ENCODE peak calls at places on chromosomes 7 and 10, in ten cellular contexts. One of them, this sample, is unnamed.

GRCh38 chr10:30491204-30491603 is 57.2 kb downstream of the MAP3K8 start:
- DNase-seq in left lung: no peak
- DNase-seq in AG04450: no peak
- DNase-seq in psoas muscle: no peak
- DNase-seq in BJ: no peak
- DNase-seq in colonic mucosa: no peak
- DNase-seq in H1: no peak
- DNase-seq in stomach: no peak
- DNase-seq in HepG2: no peak
- DNase-seq in body of pancreas: no peak
- DNase-seq in this sample: no peak

GRCh38 chr7:139777304-139777890 is 401 bp downstream of the HIPK2 start:
- DNase-seq in BJ: no peak
- DNase-seq in HepG2: no peak
- DNase-seq in colonic mucosa: peak; percentile 42
- DNase-seq in psoas muscle: peak; percentile 51
- DNase-seq in body of pancreas: peak; percentile 50
- DNase-seq in left lung: peak; percentile 88
- DNase-seq in stomach: peak; percentile 53
- DNase-seq in AG04450: no peak
- DNase-seq in H1: no peak
- DNase-seq in this sample: no peak

GRCh38 chr7:36291387-36292316 is 98.0 kb upstream of the ANLN start:
- DNase-seq in stomach: peak; percentile 91
- DNase-seq in H1: peak; percentile 89
- DNase-seq in BJ: no peak
- DNase-seq in left lung: peak; percentile 93
- DNase-seq in colonic mucosa: peak; percentile 91
- DNase-seq in AG04450: peak; percentile 70
- DNase-seq in psoas muscle: peak; percentile 87
- DNase-seq in body of pancreas: peak; percentile 91
- DNase-seq in HepG2: peak; percentile 81
- DNase-seq in this sample: peak; percentile 89

GRCh38 chr10:95266674-95267095 is 24.1 kb downstream of the PDLIM1 start:
- DNase-seq in psoas muscle: no peak
- DNase-seq in stomach: no peak
- DNase-seq in body of pancreas: no peak
- DNase-seq in BJ: peak; percentile 91
- DNase-seq in HepG2: peak; percentile 76
- DNase-seq in H1: no peak
- DNase-seq in AG04450: no peak
- DNase-seq in colonic mucosa: peak; percentile 42
- DNase-seq in left lung: no peak
- DNase-seq in this sample: peak; percentile 52

GRCh38 chr10:23158370-23158769 is 33.7 kb upstream of the PTF1A start:
- DNase-seq in AG04450: peak; percentile 30
- DNase-seq in H1: peak; percentile 58
- DNase-seq in body of pancreas: peak; percentile 73
- DNase-seq in stomach: peak; percentile 49
- DNase-seq in BJ: no peak
- DNase-seq in colonic mucosa: peak; percentile 36
- DNase-seq in psoas muscle: no peak
- DNase-seq in left lung: no peak
- DNase-seq in HepG2: peak; percentile 55
- DNase-seq in this sample: no peak

GRCh38 chr10:74039561-74040145 is 41.7 kb downstream of the VCL start:
- DNase-seq in body of pancreas: no peak
- DNase-seq in psoas muscle: peak; percentile 34
- DNase-seq in AG04450: no peak
- DNase-seq in BJ: no peak
- DNase-seq in H1: no peak
- DNase-seq in HepG2: no peak
- DNase-seq in stomach: no peak
- DNase-seq in colonic mucosa: no peak
- DNase-seq in left lung: no peak
- DNase-seq in this sample: no peak

GRCh38 chr7:143181349-143181748 is 1.9 kb upstream of the TAS2R39 start:
- DNase-seq in BJ: no peak
- DNase-seq in colonic mucosa: no peak
- DNase-seq in body of pancreas: no peak
- DNase-seq in HepG2: no peak
- DNase-seq in psoas muscle: no peak
- DNase-seq in left lung: no peak
- DNase-seq in H1: no peak
- DNase-seq in stomach: no peak
- DNase-seq in AG04450: no peak
- DNase-seq in this sample: no peak

GRCh38 chr10:21030096-21030495 is 133.0 kb upstream of the NEBL start:
- DNase-seq in H1: no peak
- DNase-seq in left lung: no peak
- DNase-seq in BJ: no peak
- DNase-seq in psoas muscle: no peak
- DNase-seq in body of pancreas: no peak
- DNase-seq in HepG2: no peak
- DNase-seq in stomach: no peak
- DNase-seq in colonic mucosa: no peak
- DNase-seq in AG04450: no peak
- DNase-seq in this sample: no peak

DNA sequence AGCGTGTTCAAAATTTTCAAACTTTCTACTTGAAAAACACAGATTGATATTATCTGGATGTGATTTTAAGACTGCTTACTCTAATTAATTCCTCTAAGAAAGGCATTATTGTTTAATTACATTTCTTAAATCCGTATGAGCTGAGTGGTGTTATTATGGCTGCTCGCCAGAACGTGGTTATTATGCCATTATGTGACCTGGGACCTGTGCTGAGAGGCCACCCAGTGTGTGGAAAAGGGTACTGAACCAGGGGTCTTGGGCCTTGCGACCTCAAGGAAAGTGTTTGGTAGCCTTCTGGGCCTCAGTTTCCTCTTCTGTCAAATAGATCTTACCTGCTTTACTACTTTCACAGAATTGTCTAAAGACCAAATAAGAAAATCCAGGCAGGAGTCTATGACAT is 15.4 kb downstream of the LGI1 start:
- DNase-seq in stomach: no peak
- DNase-seq in psoas muscle: no peak
- DNase-seq in AG04450: no peak
- DNase-seq in left lung: no peak
- DNase-seq in colonic mucosa: no peak
- DNase-seq in H1: no peak
- DNase-seq in BJ: no peak
- DNase-seq in body of pancreas: no peak
- DNase-seq in HepG2: no peak
- DNase-seq in this sample: no peak
- H3K27me3 ChIP-seq in stomach: no peaks in the 10 kb centered on the region
- H3K27me3 ChIP-seq in psoas muscle: peaks cover 2% of the 10 kb centered on the region
- H3K27me3 ChIP-seq in AG04450: peaks cover 8% of the 10 kb centered on the region
- H3K27me3 ChIP-seq in left lung: no peaks in the 10 kb centered on the region
- H3K27me3 ChIP-seq in colonic mucosa: no peaks in the 10 kb centered on the region
- H3K27me3 ChIP-seq in H1: no peaks in the 10 kb centered on the region
- H3K27me3 ChIP-seq in BJ: peaks cover 7% of the 10 kb centered on the region
- H3K27me3 ChIP-seq in body of pancreas: no peaks in the 10 kb centered on the region
- H3K27me3 ChIP-seq in HepG2: no peaks in the 10 kb centered on the region
- H3K27me3 ChIP-seq in this sample: no peaks in the 10 kb centered on the region

GRCh38 chr10:62171791-62172190 is 96.9 kb downstream of the RTKN2 start:
- DNase-seq in left lung: no peak
- DNase-seq in AG04450: no peak
- DNase-seq in body of pancreas: no peak
- DNase-seq in stomach: no peak
- DNase-seq in BJ: no peak
- DNase-seq in H1: no peak
- DNase-seq in HepG2: no peak
- DNase-seq in colonic mucosa: no peak
- DNase-seq in psoas muscle: no peak
- DNase-seq in this sample: no peak
- H3K4me3 ChIP-seq in left lung: no peak overlapping the region
- H3K4me3 ChIP-seq in AG04450: no peak overlapping the region
- H3K4me3 ChIP-seq in body of pancreas: no peak overlapping the region
- H3K4me3 ChIP-seq in stomach: no peak overlapping the region
- H3K4me3 ChIP-seq in BJ: no peak overlapping the region
- H3K4me3 ChIP-seq in H1: no peak overlapping the region
- H3K4me3 ChIP-seq in HepG2: no peak overlapping the region
- H3K4me3 ChIP-seq in colonic mucosa: no peak overlapping the region
- H3K4me3 ChIP-seq in psoas muscle: no peak overlapping the region
- H3K4me3 ChIP-seq in this sample: no peak overlapping the region

DNA sequence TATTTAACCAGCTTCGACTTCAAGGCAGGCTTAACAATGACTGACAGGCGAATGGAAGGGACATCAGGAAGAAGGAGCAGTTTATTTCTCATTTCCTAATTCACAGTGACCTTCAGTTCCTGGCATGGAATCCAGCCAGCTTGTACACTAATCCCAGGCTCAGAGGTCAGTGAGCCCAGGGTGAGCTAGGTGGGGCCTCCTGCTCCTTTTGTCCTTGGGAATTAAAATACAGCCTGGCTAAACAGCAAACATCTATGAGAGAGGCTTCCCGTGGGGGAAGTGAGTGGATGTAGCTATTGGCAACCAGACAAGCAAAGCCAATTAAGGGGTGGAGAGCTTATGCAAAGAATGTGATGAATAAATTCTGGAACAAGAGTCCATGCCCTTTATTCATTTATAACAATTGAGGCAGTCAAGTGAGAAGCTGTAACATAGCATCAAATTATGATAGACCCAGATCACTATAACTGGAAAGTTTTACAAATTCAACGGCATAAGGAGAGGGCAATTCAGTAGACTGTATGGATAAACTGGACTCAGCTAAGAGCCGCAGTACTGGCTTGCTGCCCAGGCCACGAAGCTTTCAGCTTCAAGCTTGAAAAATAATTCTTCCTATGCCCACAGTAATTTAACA is 57.1 kb downstream of the STK17A start:
- DNase-seq in BJ: no peak
- DNase-seq in AG04450: no peak
- DNase-seq in stomach: peak; percentile 72
- DNase-seq in colonic mucosa: peak; percentile 60
- DNase-seq in H1: no peak
- DNase-seq in left lung: no peak
- DNase-seq in body of pancreas: peak; percentile 64
- DNase-seq in HepG2: peak; percentile 98
- DNase-seq in psoas muscle: no peak
- DNase-seq in this sample: no peak
- TF ChIP-seq CTCF in BJ: no peak
- TF ChIP-seq CTCF in AG04450: no peak
- TF ChIP-seq CTCF in stomach: no peak
- TF ChIP-seq CTCF in colonic mucosa: no peak
- TF ChIP-seq CTCF in H1: no peak
- TF ChIP-seq CTCF in left lung: no peak
- TF ChIP-seq CTCF in body of pancreas: no peak
- TF ChIP-seq CTCF in HepG2: no peak
- TF ChIP-seq CTCF in psoas muscle: no peak
- TF ChIP-seq CTCF in this sample: no peak

GRCh38 chr10:43688348-43688892 is 39.7 kb upstream of the ZNF32 start:
- DNase-seq in H1: no peak
- DNase-seq in stomach: no peak
- DNase-seq in AG04450: no peak
- DNase-seq in BJ: no peak
- DNase-seq in body of pancreas: no peak
- DNase-seq in psoas muscle: no peak
- DNase-seq in colonic mucosa: no peak
- DNase-seq in left lung: no peak
- DNase-seq in HepG2: no peak
- DNase-seq in this sample: no peak
- H3K27me3 ChIP-seq in H1: peaks cover 39% of the 10 kb centered on the region
- H3K27me3 ChIP-seq in stomach: no peaks in the 10 kb centered on the region
- H3K27me3 ChIP-seq in AG04450: no peaks in the 10 kb centered on the region
- H3K27me3 ChIP-seq in BJ: no peaks in the 10 kb centered on the region
- H3K27me3 ChIP-seq in body of pancreas: no peaks in the 10 kb centered on the region
- H3K27me3 ChIP-seq in psoas muscle: no peaks in the 10 kb centered on the region
- H3K27me3 ChIP-seq in colonic mucosa: no peaks in the 10 kb centered on the region
- H3K27me3 ChIP-seq in left lung: peaks cover 16% of the 10 kb centered on the region
- H3K27me3 ChIP-seq in HepG2: no peaks in the 10 kb centered on the region
- H3K27me3 ChIP-seq in this sample: no peaks in the 10 kb centered on the region

GRCh38 chr10:106997721-106998120 is 166.8 kb downstream of the SORCS1 start:
- DNase-seq in colonic mucosa: no peak
- DNase-seq in body of pancreas: no peak
- DNase-seq in stomach: no peak
- DNase-seq in left lung: no peak
- DNase-seq in AG04450: no peak
- DNase-seq in HepG2: no peak
- DNase-seq in H1: no peak
- DNase-seq in BJ: no peak
- DNase-seq in psoas muscle: no peak
- DNase-seq in this sample: no peak
- H3K4me3 ChIP-seq in colonic mucosa: no peak overlapping the region
- H3K4me3 ChIP-seq in body of pancreas: no peak overlapping the region
- H3K4me3 ChIP-seq in stomach: no peak overlapping the region
- H3K4me3 ChIP-seq in left lung: no peak overlapping the region
- H3K4me3 ChIP-seq in AG04450: no peak overlapping the region
- H3K4me3 ChIP-seq in HepG2: no peak overlapping the region
- H3K4me3 ChIP-seq in H1: no peak overlapping the region
- H3K4me3 ChIP-seq in BJ: no peak overlapping the region
- H3K4me3 ChIP-seq in psoas muscle: no peak overlapping the region
- H3K4me3 ChIP-seq in this sample: no peak overlapping the region

DNA sequence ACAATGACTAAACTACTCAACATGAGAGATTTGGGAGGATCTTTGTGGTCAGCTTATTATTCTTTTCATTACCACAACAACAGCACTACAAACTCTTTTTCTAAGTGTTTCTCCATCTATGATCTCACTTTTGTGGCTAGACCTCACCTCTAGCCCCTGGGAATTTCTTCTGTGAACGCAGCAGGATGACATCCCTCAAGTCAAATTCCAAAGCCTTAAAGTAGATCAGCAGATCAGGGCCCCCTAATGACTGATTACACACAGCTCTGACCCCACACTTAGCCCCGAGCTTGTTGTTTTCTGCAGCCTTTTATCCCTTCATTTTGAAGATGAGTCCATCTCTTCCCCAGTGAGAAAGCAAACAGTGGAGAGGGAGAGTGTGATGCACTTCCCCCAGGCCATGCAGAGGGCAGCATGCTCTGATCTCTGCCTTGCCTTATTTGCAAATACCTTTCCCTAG is 27.3 kb downstream of the TFAM start:
- DNase-seq in colonic mucosa: no peak
- DNase-seq in H1: no peak
- DNase-seq in stomach: no peak
- DNase-seq in body of pancreas: no peak
- DNase-seq in HepG2: peak; percentile 30
- DNase-seq in AG04450: peak; percentile 26
- DNase-seq in left lung: no peak
- DNase-seq in psoas muscle: no peak
- DNase-seq in BJ: peak; percentile 67
- DNase-seq in this sample: no peak
- TF ChIP-seq CTCF in colonic mucosa: no peak
- TF ChIP-seq CTCF in H1: peak; percentile 15
- TF ChIP-seq CTCF in stomach: no peak
- TF ChIP-seq CTCF in body of pancreas: no peak
- TF ChIP-seq CTCF in HepG2: peak; percentile 39
- TF ChIP-seq CTCF in AG04450: peak; percentile 26
- TF ChIP-seq CTCF in left lung: no peak
- TF ChIP-seq CTCF in psoas muscle: no peak
- TF ChIP-seq CTCF in BJ: peak; percentile 37
- TF ChIP-seq CTCF in this sample: no peak

GRCh38 chr10:101258179-101258885 is 29.1 kb upstream of the LBX1 start:
- DNase-seq in stomach: no peak
- DNase-seq in AG04450: no peak
- DNase-seq in left lung: no peak
- DNase-seq in colonic mucosa: no peak
- DNase-seq in BJ: no peak
- DNase-seq in HepG2: no peak
- DNase-seq in body of pancreas: no peak
- DNase-seq in H1: no peak
- DNase-seq in psoas muscle: no peak
- DNase-seq in this sample: no peak
- H3K27me3 ChIP-seq in stomach: peaks cover 4% of the 10 kb centered on the region
- H3K27me3 ChIP-seq in AG04450: peaks cover 50% of the 10 kb centered on the region
- H3K27me3 ChIP-seq in left lung: peaks cover 62% of the 10 kb centered on the region
- H3K27me3 ChIP-seq in colonic mucosa: peaks cover 8% of the 10 kb centered on the region
- H3K27me3 ChIP-seq in BJ: peaks cover 10% of the 10 kb centered on the region
- H3K27me3 ChIP-seq in HepG2: peaks cover 3% of the 10 kb centered on the region
- H3K27me3 ChIP-seq in body of pancreas: no peaks in the 10 kb centered on the region
- H3K27me3 ChIP-seq in H1: no peaks in the 10 kb centered on the region
- H3K27me3 ChIP-seq in psoas muscle: no peaks in the 10 kb centered on the region
- H3K27me3 ChIP-seq in this sample: no peaks in the 10 kb centered on the region

GRCh38 chr10:1419796-1420429 is 317.4 kb downstream of the ADARB2 start:
- DNase-seq in body of pancreas: no peak
- DNase-seq in psoas muscle: no peak
- DNase-seq in stomach: no peak
- DNase-seq in BJ: no peak
- DNase-seq in colonic mucosa: no peak
- DNase-seq in HepG2: no peak
- DNase-seq in H1: no peak
- DNase-seq in AG04450: no peak
- DNase-seq in left lung: no peak
- DNase-seq in this sample: no peak
- H3K4me3 ChIP-seq in body of pancreas: no peak overlapping the region
- H3K4me3 ChIP-seq in psoas muscle: no peak overlapping the region
- H3K4me3 ChIP-seq in stomach: no peak overlapping the region
- H3K4me3 ChIP-seq in BJ: no peak overlapping the region
- H3K4me3 ChIP-seq in colonic mucosa: no peak overlapping the region
- H3K4me3 ChIP-seq in HepG2: no peak overlapping the region
- H3K4me3 ChIP-seq in H1: peak overlapping the region; percentile 64
- H3K4me3 ChIP-seq in AG04450: no peak overlapping the region
- H3K4me3 ChIP-seq in left lung: no peak overlapping the region
- H3K4me3 ChIP-seq in this sample: no peak overlapping the region

This sample was measured in right atrium auricular region.